ENCODE peak calls at places on chromosomes 3 and 15, in seven cellular contexts. One of them, this sample, is unnamed.

GRCh38 chr3:60497922-60498321 is 753.3 kb downstream of the FHIT start:
- DNase-seq in pancreas: no peak
- DNase-seq in ovary: no peak
- DNase-seq in upper lobe of right lung: no peak
- DNase-seq in left ventricle myocardium inferior: no peak
- DNase-seq in tibial artery: no peak
- DNase-seq in fibroblast of lung: peak; percentile 3
- DNase-seq in this sample: no peak

GRCh38 chr3:96986241-96986640 is 171.8 kb downstream of the EPHA6 start:
- DNase-seq in ovary: no peak
- DNase-seq in tibial artery: no peak
- DNase-seq in upper lobe of right lung: no peak
- DNase-seq in fibroblast of lung: no peak
- DNase-seq in pancreas: no peak
- DNase-seq in left ventricle myocardium inferior: no peak
- DNase-seq in this sample: no peak

GRCh38 chr15:80779658-80780415 is 667 bp downstream of the CEMIP start:
- DNase-seq in upper lobe of right lung: peak; percentile 67
- DNase-seq in pancreas: no peak
- DNase-seq in ovary: peak; percentile 50
- DNase-seq in tibial artery: no peak
- DNase-seq in left ventricle myocardium inferior: no peak
- DNase-seq in fibroblast of lung: peak; percentile 25
- DNase-seq in this sample: no peak

GRCh38 chr3:173397161-173398110 is at the start of gene NLGN1:
- DNase-seq in tibial artery: peak; percentile 83
- DNase-seq in left ventricle myocardium inferior: peak; percentile 72
- DNase-seq in fibroblast of lung: peak; percentile 77
- DNase-seq in pancreas: peak; percentile 51
- DNase-seq in upper lobe of right lung: peak; percentile 83
- DNase-seq in ovary: peak; percentile 79
- DNase-seq in this sample: peak; percentile 90

GRCh38 chr15:74482661-74483060 is 21.7 kb upstream of the UBL7 start:
- DNase-seq in fibroblast of lung: no peak
- DNase-seq in tibial artery: peak; percentile 25
- DNase-seq in pancreas: no peak
- DNase-seq in ovary: no peak
- DNase-seq in upper lobe of right lung: no peak
- DNase-seq in left ventricle myocardium inferior: no peak
- DNase-seq in this sample: no peak

GRCh38 chr3:22621205-22621809 is 581.8 kb upstream of the UBE2E2 start:
- DNase-seq in upper lobe of right lung: no peak
- DNase-seq in pancreas: no peak
- DNase-seq in left ventricle myocardium inferior: no peak
- DNase-seq in tibial artery: no peak
- DNase-seq in ovary: no peak
- DNase-seq in fibroblast of lung: no peak
- DNase-seq in this sample: no peak

GRCh38 chr3:77324115-77324514 is 284.2 kb downstream of the ROBO2 start:
- DNase-seq in left ventricle myocardium inferior: no peak
- DNase-seq in tibial artery: no peak
- DNase-seq in ovary: no peak
- DNase-seq in upper lobe of right lung: no peak
- DNase-seq in fibroblast of lung: no peak
- DNase-seq in pancreas: no peak
- DNase-seq in this sample: no peak

GRCh38 chr3:56323986-56324420 is 144.3 kb downstream of the ERC2 start:
- DNase-seq in left ventricle myocardium inferior: no peak
- DNase-seq in fibroblast of lung: peak; percentile 53
- DNase-seq in upper lobe of right lung: no peak
- DNase-seq in pancreas: no peak
- DNase-seq in tibial artery: no peak
- DNase-seq in ovary: no peak
- DNase-seq in this sample: no peak

GRCh38 chr15:42154576-42155355 is 1.7 kb downstream of the PLA2G4F start:
- DNase-seq in left ventricle myocardium inferior: no peak
- DNase-seq in tibial artery: peak; percentile 59
- DNase-seq in upper lobe of right lung: peak; percentile 74
- DNase-seq in pancreas: no peak
- DNase-seq in ovary: no peak
- DNase-seq in fibroblast of lung: no peak
- DNase-seq in this sample: peak; percentile 93

GRCh38 chr3:112446343-112446742 is 52.9 kb downstream of the BTLA start:
- DNase-seq in tibial artery: no peak
- DNase-seq in left ventricle myocardium inferior: no peak
- DNase-seq in ovary: no peak
- DNase-seq in pancreas: no peak
- DNase-seq in fibroblast of lung: peak; percentile 10
- DNase-seq in upper lobe of right lung: no peak
- DNase-seq in this sample: no peak

GRCh38 chr3:138468886-138469285 is 34.5 kb downstream of the ESYT3 start:
- DNase-seq in pancreas: no peak
- DNase-seq in upper lobe of right lung: no peak
- DNase-seq in tibial artery: no peak
- DNase-seq in fibroblast of lung: no peak
- DNase-seq in left ventricle myocardium inferior: no peak
- DNase-seq in ovary: no peak
- DNase-seq in this sample: peak; percentile 33

GRCh38 chr3:77655421-77655820 is 615.5 kb downstream of the ROBO2 start:
- DNase-seq in ovary: no peak
- DNase-seq in fibroblast of lung: peak; percentile 2
- DNase-seq in pancreas: no peak
- DNase-seq in left ventricle myocardium inferior: no peak
- DNase-seq in upper lobe of right lung: no peak
- DNase-seq in tibial artery: no peak
- DNase-seq in this sample: no peak

GRCh38 chr3:180036678-180037455 is at the start of gene PEX5L:
- DNase-seq in fibroblast of lung: peak; percentile 24
- DNase-seq in ovary: peak; percentile 82
- DNase-seq in pancreas: peak; percentile 78
- DNase-seq in left ventricle myocardium inferior: peak; percentile 37
- DNase-seq in tibial artery: no peak
- DNase-seq in upper lobe of right lung: peak; percentile 80
- DNase-seq in this sample: peak; percentile 69

GRCh38 chr15:98901438-98901837 is 106.2 kb downstream of the PGPEP1L start:
- DNase-seq in tibial artery: no peak
- DNase-seq in pancreas: no peak
- DNase-seq in left ventricle myocardium inferior: no peak
- DNase-seq in ovary: no peak
- DNase-seq in upper lobe of right lung: no peak
- DNase-seq in fibroblast of lung: no peak
- DNase-seq in this sample: no peak

GRCh38 chr3:18153571-18154173 is 271.5 kb downstream of the SATB1 start:
- DNase-seq in ovary: no peak
- DNase-seq in left ventricle myocardium inferior: no peak
- DNase-seq in pancreas: peak; percentile 56
- DNase-seq in tibial artery: no peak
- DNase-seq in upper lobe of right lung: no peak
- DNase-seq in fibroblast of lung: peak; percentile 83
- DNase-seq in this sample: no peak

GRCh38 chr15:38647683-38648082 is 83.1 kb upstream of the RASGRP1 start:
- DNase-seq in upper lobe of right lung: no peak
- DNase-seq in pancreas: no peak
- DNase-seq in ovary: no peak
- DNase-seq in fibroblast of lung: peak; percentile 8
- DNase-seq in left ventricle myocardium inferior: no peak
- DNase-seq in tibial artery: no peak
- DNase-seq in this sample: no peak

GRCh38 chr3:17175187-17175839 is 290.6 kb downstream of the PLCL2 start:
- DNase-seq in ovary: no peak
- DNase-seq in tibial artery: no peak
- DNase-seq in fibroblast of lung: peak; percentile 92
- DNase-seq in upper lobe of right lung: no peak
- DNase-seq in pancreas: no peak
- DNase-seq in left ventricle myocardium inferior: no peak
- DNase-seq in this sample: no peak

GRCh38 chr3:40821316-40821715 is 296.6 kb downstream of the ZNF621 start:
- DNase-seq in ovary: no peak
- DNase-seq in left ventricle myocardium inferior: no peak
- DNase-seq in upper lobe of right lung: no peak
- DNase-seq in tibial artery: no peak
- DNase-seq in fibroblast of lung: no peak
- DNase-seq in pancreas: no peak
- DNase-seq in this sample: no peak

GRCh38 chr3:34020761-34021635 is 222.6 kb downstream of the PDCD6IP start:
- DNase-seq in pancreas: no peak
- DNase-seq in left ventricle myocardium inferior: no peak
- DNase-seq in upper lobe of right lung: no peak
- DNase-seq in tibial artery: no peak
- DNase-seq in fibroblast of lung: no peak
- DNase-seq in ovary: no peak
- DNase-seq in this sample: no peak

DNA sequence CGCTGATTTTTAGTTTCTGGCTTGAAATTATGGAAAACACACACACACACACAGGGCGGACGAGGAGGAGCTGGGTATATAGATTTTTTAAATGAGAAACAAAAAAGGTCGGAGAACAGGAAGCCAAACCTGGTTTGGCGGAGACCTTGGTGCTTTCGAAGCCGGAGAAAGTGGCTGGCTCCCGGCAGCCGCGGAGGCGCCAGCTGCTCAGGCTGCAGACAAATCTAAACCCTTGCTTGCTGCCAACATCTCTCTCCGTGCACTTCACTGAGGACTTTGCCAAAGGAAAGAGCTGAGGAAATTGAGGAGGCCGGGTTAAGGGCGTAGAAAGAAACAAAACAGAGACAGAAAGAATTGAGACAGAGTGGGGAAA is 2.1 kb downstream of the ZIC1 start:
- DNase-seq in left ventricle myocardium inferior: no peak
- DNase-seq in ovary: no peak
- DNase-seq in upper lobe of right lung: no peak
- DNase-seq in pancreas: no peak
- DNase-seq in tibial artery: no peak
- DNase-seq in fibroblast of lung: peak; percentile 59
- DNase-seq in this sample: no peak
- H3K4me3 ChIP-seq in left ventricle myocardium inferior: peak overlapping the region; percentile 56
- H3K4me3 ChIP-seq in ovary: peak overlapping the region; percentile 7
- H3K4me3 ChIP-seq in upper lobe of right lung: peak overlapping the region; percentile 14
- H3K4me3 ChIP-seq in pancreas: peak overlapping the region; percentile 9
- H3K4me3 ChIP-seq in tibial artery: peak overlapping the region; percentile 38
- H3K4me3 ChIP-seq in fibroblast of lung: peak overlapping the region; percentile 40
- H3K4me3 ChIP-seq in this sample: no peak overlapping the region

GRCh38 chr15:93070136-93070535 is 18.9 kb downstream of the RGMA start:
- DNase-seq in fibroblast of lung: no peak
- DNase-seq in upper lobe of right lung: no peak
- DNase-seq in ovary: no peak
- DNase-seq in tibial artery: no peak
- DNase-seq in left ventricle myocardium inferior: no peak
- DNase-seq in pancreas: no peak
- DNase-seq in this sample: no peak
- H3K27ac ChIP-seq in fibroblast of lung: no peak overlapping the region
- H3K27ac ChIP-seq in upper lobe of right lung: no peak overlapping the region
- H3K27ac ChIP-seq in ovary: no peak overlapping the region
- H3K27ac ChIP-seq in tibial artery: no peak overlapping the region
- H3K27ac ChIP-seq in left ventricle myocardium inferior: peak overlapping the region; percentile 89
- H3K27ac ChIP-seq in pancreas: no peak overlapping the region
- H3K27ac ChIP-seq in this sample: no peak overlapping the region

DNA sequence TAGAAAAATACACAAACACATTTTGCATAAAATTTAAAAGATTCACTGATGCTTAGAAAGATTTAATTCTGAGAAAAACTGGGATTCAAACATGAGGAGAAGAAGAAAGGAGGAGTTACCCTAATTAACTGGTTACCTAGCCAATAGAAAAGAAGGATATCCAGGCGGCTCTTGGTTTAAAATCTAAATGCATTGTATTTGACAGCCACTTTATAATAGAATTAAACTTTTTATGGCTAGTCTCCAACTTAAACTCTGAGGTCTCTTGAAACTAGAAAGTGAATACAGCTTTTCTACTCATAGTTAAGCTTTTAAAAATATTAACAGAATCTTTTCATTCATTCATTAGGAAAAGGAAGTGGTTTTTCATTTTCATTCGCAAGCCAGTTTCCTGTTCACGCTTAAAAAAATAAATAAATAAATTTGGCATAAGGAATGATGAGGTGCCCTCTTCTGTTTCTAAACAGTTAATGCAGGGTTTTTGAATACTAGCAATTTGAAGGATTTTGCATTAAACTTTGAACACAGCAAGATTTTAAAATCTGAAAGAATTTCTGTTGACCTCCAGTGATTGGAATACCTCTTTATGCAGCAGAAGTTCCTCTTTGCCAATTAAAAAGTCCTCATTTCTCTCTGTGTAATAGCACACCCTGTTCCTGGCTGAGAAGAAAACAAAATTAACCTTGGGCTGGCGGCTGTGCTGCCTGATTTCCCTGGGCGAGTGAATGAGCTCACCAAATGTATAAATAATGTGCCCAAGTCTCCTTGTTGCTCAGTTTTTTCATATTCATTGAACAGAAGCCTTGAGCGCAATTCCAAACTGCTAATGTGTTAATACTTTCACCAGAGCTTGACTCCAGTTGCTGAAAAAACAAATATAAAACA is 105.1 kb downstream of the ZMAT3 start:
- DNase-seq in left ventricle myocardium inferior: peak; percentile 12
- DNase-seq in tibial artery: no peak
- DNase-seq in pancreas: peak; percentile 17
- DNase-seq in upper lobe of right lung: no peak
- DNase-seq in ovary: peak; percentile 40
- DNase-seq in fibroblast of lung: peak; percentile 67
- DNase-seq in this sample: no peak
- H3K4me3 ChIP-seq in left ventricle myocardium inferior: peak overlapping the region; percentile 40
- H3K4me3 ChIP-seq in tibial artery: no peak overlapping the region
- H3K4me3 ChIP-seq in pancreas: peak overlapping the region; percentile 8
- H3K4me3 ChIP-seq in upper lobe of right lung: no peak overlapping the region
- H3K4me3 ChIP-seq in ovary: no peak overlapping the region
- H3K4me3 ChIP-seq in fibroblast of lung: no peak overlapping the region
- H3K4me3 ChIP-seq in this sample: no peak overlapping the region

GRCh38 chr3:37768107-37768809 is 93.4 kb upstream of the CTDSPL start:
- DNase-seq in tibial artery: no peak
- DNase-seq in fibroblast of lung: peak; percentile 77
- DNase-seq in upper lobe of right lung: no peak
- DNase-seq in left ventricle myocardium inferior: no peak
- DNase-seq in pancreas: peak; percentile 76
- DNase-seq in ovary: no peak
- DNase-seq in this sample: no peak
- H3K27ac ChIP-seq in tibial artery: peak overlapping the region; percentile 71
- H3K27ac ChIP-seq in fibroblast of lung: no peak overlapping the region
- H3K27ac ChIP-seq in upper lobe of right lung: peak overlapping the region; percentile 68
- H3K27ac ChIP-seq in left ventricle myocardium inferior: peak overlapping the region; percentile 93
- H3K27ac ChIP-seq in pancreas: peak overlapping the region; percentile 86
- H3K27ac ChIP-seq in ovary: peak overlapping the region; percentile 69
- H3K27ac ChIP-seq in this sample: peak overlapping the region; percentile 82

GRCh38 chr3:170585008-170585936 is 603 bp downstream of the SLC7A14 start:
- DNase-seq in left ventricle myocardium inferior: no peak
- DNase-seq in tibial artery: no peak
- DNase-seq in fibroblast of lung: no peak
- DNase-seq in upper lobe of right lung: no peak
- DNase-seq in ovary: peak; percentile 10
- DNase-seq in pancreas: peak; percentile 6
- DNase-seq in this sample: peak; percentile 71

GRCh38 chr3:170589113-170589512 is 3.2 kb upstream of the SLC7A14 start:
- DNase-seq in upper lobe of right lung: no peak
- DNase-seq in ovary: no peak
- DNase-seq in tibial artery: no peak
- DNase-seq in pancreas: no peak
- DNase-seq in fibroblast of lung: no peak
- DNase-seq in left ventricle myocardium inferior: no peak
- DNase-seq in this sample: no peak

GRCh38 chr3:170584585-170585007 is 1.3 kb downstream of the SLC7A14 start:
- DNase-seq in tibial artery: peak; percentile 74
- DNase-seq in pancreas: peak; percentile 67
- DNase-seq in ovary: peak; percentile 80
- DNase-seq in left ventricle myocardium inferior: peak; percentile 62
- DNase-seq in fibroblast of lung: peak; percentile 66
- DNase-seq in upper lobe of right lung: peak; percentile 82
- DNase-seq in this sample: peak; percentile 88

GRCh38 chr3:170585937-170586310 is at the start of gene SLC7A14:
- DNase-seq in fibroblast of lung: no peak
- DNase-seq in pancreas: no peak
- DNase-seq in left ventricle myocardium inferior: no peak
- DNase-seq in tibial artery: no peak
- DNase-seq in ovary: peak; percentile 10
- DNase-seq in upper lobe of right lung: no peak
- DNase-seq in this sample: no peak
- H3K4me3 ChIP-seq in fibroblast of lung: peak within 1 kb of the TSS; percentile 47
- H3K4me3 ChIP-seq in pancreas: no peak within 1 kb of the TSS
- H3K4me3 ChIP-seq in left ventricle myocardium inferior: peak within 1 kb of the TSS; percentile 61
- H3K4me3 ChIP-seq in tibial artery: peak within 1 kb of the TSS; percentile 16
- H3K4me3 ChIP-seq in ovary: no peak within 1 kb of the TSS
- H3K4me3 ChIP-seq in upper lobe of right lung: no peak within 1 kb of the TSS
- H3K4me3 ChIP-seq in this sample: no peak within 1 kb of the TSS